ENCODE peak calls at places on chromosomes 6 and 20, in six cellular contexts. One of them, this sample, is unnamed.

GRCh38 chr6:146972526-146972925 is 231.7 kb upstream of the STXBP5 start:
- DNase-seq in heart right ventricle: no peak
- DNase-seq in CD4-positive, CD25-positive, alpha-beta regulatory T cell: no peak
- DNase-seq in tibial nerve: no peak
- DNase-seq in activated gamma-delta T cell: no peak
- DNase-seq in activated T-helper 1 cell treated with anti-CD3 and anti-CD28 coated beads, Interleukin-12 subunit alpha, Interleukin-12 subunit beta, Interleukin-2, Interleukin-4 antibody, amounts not matched to agents 30 ng/mL and 10 ng/mL and 1 ng/mL, durations not matched to agents 14 hours and 24 hours and 36 hours: no peak
- DNase-seq in this sample: no peak

GRCh38 chr20:38779247-38780097 is 26.0 kb upstream of the PPP1R16B start:
- DNase-seq in tibial nerve: no peak
- DNase-seq in activated T-helper 1 cell treated with anti-CD3 and anti-CD28 coated beads, Interleukin-12 subunit alpha, Interleukin-12 subunit beta, Interleukin-2, Interleukin-4 antibody, amounts not matched to agents 30 ng/mL and 10 ng/mL and 1 ng/mL, durations not matched to agents 14 hours and 24 hours and 36 hours: no peak
- DNase-seq in activated gamma-delta T cell: no peak
- DNase-seq in CD4-positive, CD25-positive, alpha-beta regulatory T cell: no peak
- DNase-seq in heart right ventricle: no peak
- DNase-seq in this sample: no peak

GRCh38 chr20:13336308-13337089 is 115.4 kb downstream of the ISM1 start:
- DNase-seq in heart right ventricle: no peak
- DNase-seq in CD4-positive, CD25-positive, alpha-beta regulatory T cell: no peak
- DNase-seq in activated gamma-delta T cell: no peak
- DNase-seq in tibial nerve: no peak
- DNase-seq in activated T-helper 1 cell treated with anti-CD3 and anti-CD28 coated beads, Interleukin-12 subunit alpha, Interleukin-12 subunit beta, Interleukin-2, Interleukin-4 antibody, amounts not matched to agents 30 ng/mL and 10 ng/mL and 1 ng/mL, durations not matched to agents 14 hours and 24 hours and 36 hours: no peak
- DNase-seq in this sample: no peak

GRCh38 chr20:51385941-51386530 is 156.5 kb downstream of the NFATC2 start:
- DNase-seq in activated gamma-delta T cell: no peak
- DNase-seq in activated T-helper 1 cell treated with anti-CD3 and anti-CD28 coated beads, Interleukin-12 subunit alpha, Interleukin-12 subunit beta, Interleukin-2, Interleukin-4 antibody, amounts not matched to agents 30 ng/mL and 10 ng/mL and 1 ng/mL, durations not matched to agents 14 hours and 24 hours and 36 hours: no peak
- DNase-seq in CD4-positive, CD25-positive, alpha-beta regulatory T cell: peak; percentile 59
- DNase-seq in tibial nerve: no peak
- DNase-seq in heart right ventricle: no peak
- DNase-seq in this sample: no peak

GRCh38 chr6:132364675-132365074 is 36.6 kb downstream of the MOXD1 start:
- DNase-seq in activated T-helper 1 cell treated with anti-CD3 and anti-CD28 coated beads, Interleukin-12 subunit alpha, Interleukin-12 subunit beta, Interleukin-2, Interleukin-4 antibody, amounts not matched to agents 30 ng/mL and 10 ng/mL and 1 ng/mL, durations not matched to agents 14 hours and 24 hours and 36 hours: no peak
- DNase-seq in heart right ventricle: no peak
- DNase-seq in tibial nerve: no peak
- DNase-seq in activated gamma-delta T cell: no peak
- DNase-seq in CD4-positive, CD25-positive, alpha-beta regulatory T cell: no peak
- DNase-seq in this sample: no peak

GRCh38 chr6:75065524-75065923 is 140.3 kb downstream of the COL12A1 start:
- DNase-seq in heart right ventricle: no peak
- DNase-seq in activated gamma-delta T cell: no peak
- DNase-seq in activated T-helper 1 cell treated with anti-CD3 and anti-CD28 coated beads, Interleukin-12 subunit alpha, Interleukin-12 subunit beta, Interleukin-2, Interleukin-4 antibody, amounts not matched to agents 30 ng/mL and 10 ng/mL and 1 ng/mL, durations not matched to agents 14 hours and 24 hours and 36 hours: no peak
- DNase-seq in tibial nerve: no peak
- DNase-seq in CD4-positive, CD25-positive, alpha-beta regulatory T cell: no peak
- DNase-seq in this sample: no peak

GRCh38 chr6:31158863-31159855 is 770 bp downstream of the TCF19 start:
- DNase-seq in tibial nerve: no peak
- DNase-seq in activated gamma-delta T cell: no peak
- DNase-seq in CD4-positive, CD25-positive, alpha-beta regulatory T cell: peak; percentile 58
- DNase-seq in heart right ventricle: no peak
- DNase-seq in activated T-helper 1 cell treated with anti-CD3 and anti-CD28 coated beads, Interleukin-12 subunit alpha, Interleukin-12 subunit beta, Interleukin-2, Interleukin-4 antibody, amounts not matched to agents 30 ng/mL and 10 ng/mL and 1 ng/mL, durations not matched to agents 14 hours and 24 hours and 36 hours: peak; percentile 28
- DNase-seq in this sample: peak; percentile 52

GRCh38 chr20:51752343-51752951 is 15.7 kb downstream of the ATP9A start:
- DNase-seq in activated T-helper 1 cell treated with anti-CD3 and anti-CD28 coated beads, Interleukin-12 subunit alpha, Interleukin-12 subunit beta, Interleukin-2, Interleukin-4 antibody, amounts not matched to agents 30 ng/mL and 10 ng/mL and 1 ng/mL, durations not matched to agents 14 hours and 24 hours and 36 hours: no peak
- DNase-seq in heart right ventricle: no peak
- DNase-seq in tibial nerve: no peak
- DNase-seq in CD4-positive, CD25-positive, alpha-beta regulatory T cell: no peak
- DNase-seq in activated gamma-delta T cell: no peak
- DNase-seq in this sample: peak; percentile 24

GRCh38 chr6:163381118-163381751 is 33.3 kb upstream of the QKI start:
- DNase-seq in activated T-helper 1 cell treated with anti-CD3 and anti-CD28 coated beads, Interleukin-12 subunit alpha, Interleukin-12 subunit beta, Interleukin-2, Interleukin-4 antibody, amounts not matched to agents 30 ng/mL and 10 ng/mL and 1 ng/mL, durations not matched to agents 14 hours and 24 hours and 36 hours: no peak
- DNase-seq in activated gamma-delta T cell: no peak
- DNase-seq in heart right ventricle: no peak
- DNase-seq in tibial nerve: no peak
- DNase-seq in CD4-positive, CD25-positive, alpha-beta regulatory T cell: no peak
- DNase-seq in this sample: no peak

GRCh38 chr6:97813881-97814280 is 530.9 kb upstream of the MMS22L start:
- DNase-seq in activated gamma-delta T cell: no peak
- DNase-seq in tibial nerve: no peak
- DNase-seq in heart right ventricle: no peak
- DNase-seq in activated T-helper 1 cell treated with anti-CD3 and anti-CD28 coated beads, Interleukin-12 subunit alpha, Interleukin-12 subunit beta, Interleukin-2, Interleukin-4 antibody, amounts not matched to agents 30 ng/mL and 10 ng/mL and 1 ng/mL, durations not matched to agents 14 hours and 24 hours and 36 hours: no peak
- DNase-seq in CD4-positive, CD25-positive, alpha-beta regulatory T cell: no peak
- DNase-seq in this sample: no peak

GRCh38 chr6:26270903-26271639 is 93.9 kb upstream of the BTN3A2 start:
- DNase-seq in activated gamma-delta T cell: peak; percentile 18
- DNase-seq in tibial nerve: no peak
- DNase-seq in activated T-helper 1 cell treated with anti-CD3 and anti-CD28 coated beads, Interleukin-12 subunit alpha, Interleukin-12 subunit beta, Interleukin-2, Interleukin-4 antibody, amounts not matched to agents 30 ng/mL and 10 ng/mL and 1 ng/mL, durations not matched to agents 14 hours and 24 hours and 36 hours: peak; percentile 80
- DNase-seq in CD4-positive, CD25-positive, alpha-beta regulatory T cell: peak; percentile 95
- DNase-seq in heart right ventricle: peak; percentile 29
- DNase-seq in this sample: no peak

GRCh38 chr20:37868998-37869861 is 33.7 kb upstream of the VSTM2L start:
- DNase-seq in CD4-positive, CD25-positive, alpha-beta regulatory T cell: no peak
- DNase-seq in activated gamma-delta T cell: no peak
- DNase-seq in heart right ventricle: no peak
- DNase-seq in tibial nerve: no peak
- DNase-seq in activated T-helper 1 cell treated with anti-CD3 and anti-CD28 coated beads, Interleukin-12 subunit alpha, Interleukin-12 subunit beta, Interleukin-2, Interleukin-4 antibody, amounts not matched to agents 30 ng/mL and 10 ng/mL and 1 ng/mL, durations not matched to agents 14 hours and 24 hours and 36 hours: no peak
- DNase-seq in this sample: no peak

GRCh38 chr6:22247916-22248482 is 48.8 kb downstream of the PRL start:
- DNase-seq in CD4-positive, CD25-positive, alpha-beta regulatory T cell: no peak
- DNase-seq in tibial nerve: no peak
- DNase-seq in activated gamma-delta T cell: no peak
- DNase-seq in heart right ventricle: no peak
- DNase-seq in activated T-helper 1 cell treated with anti-CD3 and anti-CD28 coated beads, Interleukin-12 subunit alpha, Interleukin-12 subunit beta, Interleukin-2, Interleukin-4 antibody, amounts not matched to agents 30 ng/mL and 10 ng/mL and 1 ng/mL, durations not matched to agents 14 hours and 24 hours and 36 hours: no peak
- DNase-seq in this sample: no peak

GRCh38 chr6:121851056-121851455 is 415.6 kb downstream of the GJA1 start:
- DNase-seq in activated T-helper 1 cell treated with anti-CD3 and anti-CD28 coated beads, Interleukin-12 subunit alpha, Interleukin-12 subunit beta, Interleukin-2, Interleukin-4 antibody, amounts not matched to agents 30 ng/mL and 10 ng/mL and 1 ng/mL, durations not matched to agents 14 hours and 24 hours and 36 hours: no peak
- DNase-seq in heart right ventricle: no peak
- DNase-seq in CD4-positive, CD25-positive, alpha-beta regulatory T cell: no peak
- DNase-seq in activated gamma-delta T cell: no peak
- DNase-seq in tibial nerve: no peak
- DNase-seq in this sample: no peak

GRCh38 chr6:137827977-137828815 is 38.9 kb upstream of the TNFAIP3 start:
- DNase-seq in tibial nerve: no peak
- DNase-seq in heart right ventricle: no peak
- DNase-seq in activated gamma-delta T cell: no peak
- DNase-seq in activated T-helper 1 cell treated with anti-CD3 and anti-CD28 coated beads, Interleukin-12 subunit alpha, Interleukin-12 subunit beta, Interleukin-2, Interleukin-4 antibody, amounts not matched to agents 30 ng/mL and 10 ng/mL and 1 ng/mL, durations not matched to agents 14 hours and 24 hours and 36 hours: peak; percentile 32
- DNase-seq in CD4-positive, CD25-positive, alpha-beta regulatory T cell: peak; percentile 80
- DNase-seq in this sample: no peak

GRCh38 chr20:61719691-61720347 is 345.9 kb downstream of the TAF4 start:
- DNase-seq in activated T-helper 1 cell treated with anti-CD3 and anti-CD28 coated beads, Interleukin-12 subunit alpha, Interleukin-12 subunit beta, Interleukin-2, Interleukin-4 antibody, amounts not matched to agents 30 ng/mL and 10 ng/mL and 1 ng/mL, durations not matched to agents 14 hours and 24 hours and 36 hours: peak; percentile 58
- DNase-seq in CD4-positive, CD25-positive, alpha-beta regulatory T cell: peak; percentile 59
- DNase-seq in activated gamma-delta T cell: peak; percentile 23
- DNase-seq in tibial nerve: no peak
- DNase-seq in heart right ventricle: no peak
- DNase-seq in this sample: no peak

GRCh38 chr6:156776841-156777576 is at the start of gene ARID1B:
- DNase-seq in tibial nerve: peak; percentile 60
- DNase-seq in CD4-positive, CD25-positive, alpha-beta regulatory T cell: peak; percentile 89
- DNase-seq in heart right ventricle: peak; percentile 87
- DNase-seq in activated gamma-delta T cell: peak; percentile 70
- DNase-seq in activated T-helper 1 cell treated with anti-CD3 and anti-CD28 coated beads, Interleukin-12 subunit alpha, Interleukin-12 subunit beta, Interleukin-2, Interleukin-4 antibody, amounts not matched to agents 30 ng/mL and 10 ng/mL and 1 ng/mL, durations not matched to agents 14 hours and 24 hours and 36 hours: peak; percentile 75
- DNase-seq in this sample: peak; percentile 42

GRCh38 chr20:52490715-52491430 is 299.3 kb upstream of the ZFP64 start:
- DNase-seq in activated gamma-delta T cell: no peak
- DNase-seq in heart right ventricle: no peak
- DNase-seq in tibial nerve: no peak
- DNase-seq in activated T-helper 1 cell treated with anti-CD3 and anti-CD28 coated beads, Interleukin-12 subunit alpha, Interleukin-12 subunit beta, Interleukin-2, Interleukin-4 antibody, amounts not matched to agents 30 ng/mL and 10 ng/mL and 1 ng/mL, durations not matched to agents 14 hours and 24 hours and 36 hours: no peak
- DNase-seq in CD4-positive, CD25-positive, alpha-beta regulatory T cell: no peak
- DNase-seq in this sample: peak; percentile 13

GRCh38 chr20:61185841-61186601 is 66.0 kb upstream of the CDH4 start:
- DNase-seq in tibial nerve: no peak
- DNase-seq in activated T-helper 1 cell treated with anti-CD3 and anti-CD28 coated beads, Interleukin-12 subunit alpha, Interleukin-12 subunit beta, Interleukin-2, Interleukin-4 antibody, amounts not matched to agents 30 ng/mL and 10 ng/mL and 1 ng/mL, durations not matched to agents 14 hours and 24 hours and 36 hours: no peak
- DNase-seq in CD4-positive, CD25-positive, alpha-beta regulatory T cell: no peak
- DNase-seq in heart right ventricle: no peak
- DNase-seq in activated gamma-delta T cell: no peak
- DNase-seq in this sample: no peak

GRCh38 chr20:10699506-10699905 is 25.7 kb upstream of the JAG1 start:
- DNase-seq in heart right ventricle: no peak
- DNase-seq in activated T-helper 1 cell treated with anti-CD3 and anti-CD28 coated beads, Interleukin-12 subunit alpha, Interleukin-12 subunit beta, Interleukin-2, Interleukin-4 antibody, amounts not matched to agents 30 ng/mL and 10 ng/mL and 1 ng/mL, durations not matched to agents 14 hours and 24 hours and 36 hours: no peak
- DNase-seq in CD4-positive, CD25-positive, alpha-beta regulatory T cell: no peak
- DNase-seq in tibial nerve: no peak
- DNase-seq in activated gamma-delta T cell: no peak
- DNase-seq in this sample: no peak

GRCh38 chr6:83182114-83182513 is 11.0 kb downstream of the PGM3 start:
- DNase-seq in activated T-helper 1 cell treated with anti-CD3 and anti-CD28 coated beads, Interleukin-12 subunit alpha, Interleukin-12 subunit beta, Interleukin-2, Interleukin-4 antibody, amounts not matched to agents 30 ng/mL and 10 ng/mL and 1 ng/mL, durations not matched to agents 14 hours and 24 hours and 36 hours: no peak
- DNase-seq in CD4-positive, CD25-positive, alpha-beta regulatory T cell: no peak
- DNase-seq in heart right ventricle: no peak
- DNase-seq in tibial nerve: no peak
- DNase-seq in activated gamma-delta T cell: no peak
- DNase-seq in this sample: no peak

GRCh38 chr6:610882-611281 is 46.0 kb downstream of the HUS1B start:
- DNase-seq in CD4-positive, CD25-positive, alpha-beta regulatory T cell: no peak
- DNase-seq in tibial nerve: no peak
- DNase-seq in activated T-helper 1 cell treated with anti-CD3 and anti-CD28 coated beads, Interleukin-12 subunit alpha, Interleukin-12 subunit beta, Interleukin-2, Interleukin-4 antibody, amounts not matched to agents 30 ng/mL and 10 ng/mL and 1 ng/mL, durations not matched to agents 14 hours and 24 hours and 36 hours: no peak
- DNase-seq in heart right ventricle: no peak
- DNase-seq in activated gamma-delta T cell: no peak
- DNase-seq in this sample: no peak

GRCh38 chr6:34112102-34112501 is 33.8 kb downstream of the GRM4 start:
- DNase-seq in CD4-positive, CD25-positive, alpha-beta regulatory T cell: no peak
- DNase-seq in activated T-helper 1 cell treated with anti-CD3 and anti-CD28 coated beads, Interleukin-12 subunit alpha, Interleukin-12 subunit beta, Interleukin-2, Interleukin-4 antibody, amounts not matched to agents 30 ng/mL and 10 ng/mL and 1 ng/mL, durations not matched to agents 14 hours and 24 hours and 36 hours: no peak
- DNase-seq in activated gamma-delta T cell: no peak
- DNase-seq in tibial nerve: no peak
- DNase-seq in heart right ventricle: no peak
- DNase-seq in this sample: no peak

GRCh38 chr6:90654166-90654565 is 67.3 kb upstream of the MAP3K7 start:
- DNase-seq in CD4-positive, CD25-positive, alpha-beta regulatory T cell: no peak
- DNase-seq in tibial nerve: no peak
- DNase-seq in activated gamma-delta T cell: no peak
- DNase-seq in heart right ventricle: no peak
- DNase-seq in activated T-helper 1 cell treated with anti-CD3 and anti-CD28 coated beads, Interleukin-12 subunit alpha, Interleukin-12 subunit beta, Interleukin-2, Interleukin-4 antibody, amounts not matched to agents 30 ng/mL and 10 ng/mL and 1 ng/mL, durations not matched to agents 14 hours and 24 hours and 36 hours: no peak
- DNase-seq in this sample: no peak

GRCh38 chr6:71468841-71469750 is 180.5 kb downstream of the OGFRL1 start:
- DNase-seq in activated gamma-delta T cell: no peak
- DNase-seq in activated T-helper 1 cell treated with anti-CD3 and anti-CD28 coated beads, Interleukin-12 subunit alpha, Interleukin-12 subunit beta, Interleukin-2, Interleukin-4 antibody, amounts not matched to agents 30 ng/mL and 10 ng/mL and 1 ng/mL, durations not matched to agents 14 hours and 24 hours and 36 hours: no peak
- DNase-seq in CD4-positive, CD25-positive, alpha-beta regulatory T cell: no peak
- DNase-seq in tibial nerve: no peak
- DNase-seq in heart right ventricle: no peak
- DNase-seq in this sample: no peak

GRCh38 chr6:111985202-111985731 is 68.6 kb upstream of the CCN6 start:
- DNase-seq in heart right ventricle: no peak
- DNase-seq in CD4-positive, CD25-positive, alpha-beta regulatory T cell: peak; percentile 51
- DNase-seq in tibial nerve: no peak
- DNase-seq in activated T-helper 1 cell treated with anti-CD3 and anti-CD28 coated beads, Interleukin-12 subunit alpha, Interleukin-12 subunit beta, Interleukin-2, Interleukin-4 antibody, amounts not matched to agents 30 ng/mL and 10 ng/mL and 1 ng/mL, durations not matched to agents 14 hours and 24 hours and 36 hours: no peak
- DNase-seq in activated gamma-delta T cell: no peak
- DNase-seq in this sample: peak; percentile 70

GRCh38 chr6:127301199-127301700 is 34.6 kb downstream of the RNF146 start:
- DNase-seq in CD4-positive, CD25-positive, alpha-beta regulatory T cell: peak; percentile 8
- DNase-seq in tibial nerve: no peak
- DNase-seq in activated gamma-delta T cell: no peak
- DNase-seq in heart right ventricle: no peak
- DNase-seq in activated T-helper 1 cell treated with anti-CD3 and anti-CD28 coated beads, Interleukin-12 subunit alpha, Interleukin-12 subunit beta, Interleukin-2, Interleukin-4 antibody, amounts not matched to agents 30 ng/mL and 10 ng/mL and 1 ng/mL, durations not matched to agents 14 hours and 24 hours and 36 hours: no peak
- DNase-seq in this sample: no peak

GRCh38 chr6:38974389-38975133 is 74.0 kb upstream of the GLP1R start:
- DNase-seq in CD4-positive, CD25-positive, alpha-beta regulatory T cell: no peak
- DNase-seq in activated gamma-delta T cell: no peak
- DNase-seq in tibial nerve: no peak
- DNase-seq in activated T-helper 1 cell treated with anti-CD3 and anti-CD28 coated beads, Interleukin-12 subunit alpha, Interleukin-12 subunit beta, Interleukin-2, Interleukin-4 antibody, amounts not matched to agents 30 ng/mL and 10 ng/mL and 1 ng/mL, durations not matched to agents 14 hours and 24 hours and 36 hours: no peak
- DNase-seq in heart right ventricle: no peak
- DNase-seq in this sample: no peak

GRCh38 chr6:161128230-161128629 is 136.7 kb downstream of the MAP3K4 start:
- DNase-seq in activated T-helper 1 cell treated with anti-CD3 and anti-CD28 coated beads, Interleukin-12 subunit alpha, Interleukin-12 subunit beta, Interleukin-2, Interleukin-4 antibody, amounts not matched to agents 30 ng/mL and 10 ng/mL and 1 ng/mL, durations not matched to agents 14 hours and 24 hours and 36 hours: no peak
- DNase-seq in CD4-positive, CD25-positive, alpha-beta regulatory T cell: no peak
- DNase-seq in heart right ventricle: no peak
- DNase-seq in activated gamma-delta T cell: no peak
- DNase-seq in tibial nerve: no peak
- DNase-seq in this sample: no peak

GRCh38 chr6:165640767-165641166 is 22.3 kb downstream of the PDE10A start:
- DNase-seq in activated T-helper 1 cell treated with anti-CD3 and anti-CD28 coated beads, Interleukin-12 subunit alpha, Interleukin-12 subunit beta, Interleukin-2, Interleukin-4 antibody, amounts not matched to agents 30 ng/mL and 10 ng/mL and 1 ng/mL, durations not matched to agents 14 hours and 24 hours and 36 hours: no peak
- DNase-seq in CD4-positive, CD25-positive, alpha-beta regulatory T cell: no peak
- DNase-seq in activated gamma-delta T cell: no peak
- DNase-seq in tibial nerve: no peak
- DNase-seq in heart right ventricle: no peak
- DNase-seq in this sample: no peak

GRCh38 chr20:35447082-35447789 is 8.2 kb upstream of the CEP250 start:
- DNase-seq in CD4-positive, CD25-positive, alpha-beta regulatory T cell: peak; percentile 85
- DNase-seq in tibial nerve: peak; percentile 76
- DNase-seq in activated T-helper 1 cell treated with anti-CD3 and anti-CD28 coated beads, Interleukin-12 subunit alpha, Interleukin-12 subunit beta, Interleukin-2, Interleukin-4 antibody, amounts not matched to agents 30 ng/mL and 10 ng/mL and 1 ng/mL, durations not matched to agents 14 hours and 24 hours and 36 hours: peak; percentile 84
- DNase-seq in activated gamma-delta T cell: no peak
- DNase-seq in heart right ventricle: peak; percentile 88
- DNase-seq in this sample: peak; percentile 80

GRCh38 chr20:3165473-3166337 is 6.0 kb upstream of the FASTKD5 start:
- DNase-seq in activated T-helper 1 cell treated with anti-CD3 and anti-CD28 coated beads, Interleukin-12 subunit alpha, Interleukin-12 subunit beta, Interleukin-2, Interleukin-4 antibody, amounts not matched to agents 30 ng/mL and 10 ng/mL and 1 ng/mL, durations not matched to agents 14 hours and 24 hours and 36 hours: no peak
- DNase-seq in tibial nerve: no peak
- DNase-seq in CD4-positive, CD25-positive, alpha-beta regulatory T cell: no peak
- DNase-seq in heart right ventricle: peak; percentile 76
- DNase-seq in activated gamma-delta T cell: no peak
- DNase-seq in this sample: peak; percentile 91

GRCh38 chr20:13533946-13534345 is 104.8 kb downstream of the TASP1 start:
- DNase-seq in activated gamma-delta T cell: no peak
- DNase-seq in CD4-positive, CD25-positive, alpha-beta regulatory T cell: no peak
- DNase-seq in tibial nerve: no peak
- DNase-seq in activated T-helper 1 cell treated with anti-CD3 and anti-CD28 coated beads, Interleukin-12 subunit alpha, Interleukin-12 subunit beta, Interleukin-2, Interleukin-4 antibody, amounts not matched to agents 30 ng/mL and 10 ng/mL and 1 ng/mL, durations not matched to agents 14 hours and 24 hours and 36 hours: no peak
- DNase-seq in heart right ventricle: no peak
- DNase-seq in this sample: no peak

GRCh38 chr20:32208499-32209154 is 947 bp downstream of the POFUT1 start:
- DNase-seq in heart right ventricle: no peak
- DNase-seq in tibial nerve: no peak
- DNase-seq in CD4-positive, CD25-positive, alpha-beta regulatory T cell: no peak
- DNase-seq in activated T-helper 1 cell treated with anti-CD3 and anti-CD28 coated beads, Interleukin-12 subunit alpha, Interleukin-12 subunit beta, Interleukin-2, Interleukin-4 antibody, amounts not matched to agents 30 ng/mL and 10 ng/mL and 1 ng/mL, durations not matched to agents 14 hours and 24 hours and 36 hours: no peak
- DNase-seq in activated gamma-delta T cell: no peak
- DNase-seq in this sample: no peak

GRCh38 chr20:23270427-23270911 is 80.1 kb upstream of the NXT1 start:
- DNase-seq in activated gamma-delta T cell: no peak
- DNase-seq in tibial nerve: no peak
- DNase-seq in activated T-helper 1 cell treated with anti-CD3 and anti-CD28 coated beads, Interleukin-12 subunit alpha, Interleukin-12 subunit beta, Interleukin-2, Interleukin-4 antibody, amounts not matched to agents 30 ng/mL and 10 ng/mL and 1 ng/mL, durations not matched to agents 14 hours and 24 hours and 36 hours: no peak
- DNase-seq in heart right ventricle: no peak
- DNase-seq in CD4-positive, CD25-positive, alpha-beta regulatory T cell: no peak
- DNase-seq in this sample: no peak

This sample was measured in NCI-H510A treated with DMSO at 0.1 percent for 48 hours.